ENCODE peak calls at places on chromosomes 3 and 15, in four cellular contexts. V is testis, P is body of pancreas, A is breast epithelium. X is an unnamed sample.

GRCh38 chr3:135752851-135753250 is 212.7 kb upstream of the PPP2R3A start:
- DNase-seq in V (no peak), P (no peak), A (no peak), X (no peak)

GRCh38 chr3:177361042-177361938 is 164.0 kb upstream of the TBL1XR1 start:
- DNase-seq in V (no peak), P (no peak), A (no peak), X (no peak)

GRCh38 chr3:86951343-86951742 is 39.6 kb downstream of the VGLL3 start:
- DNase-seq in V (no peak), P (no peak), A (no peak), X (no peak)

GRCh38 chr15:56001476-56002078 is 8.2 kb upstream of the NEDD4 start:
- DNase-seq in V (no peak), P (no peak), A (no peak), X (no peak)

GRCh38 chr15:26157081-26157480 is 294.0 kb upstream of the ATP10A start:
- DNase-seq in V (no peak), P (no peak), A (no peak), X (no peak)

GRCh38 chr15:99106417-99107220 is 1.7 kb downstream of the SYNM start:
- DNase-seq in V (no peak), P (peak), A (peak), X (no peak)

GRCh38 chr15:66412213-66412612 is 25.5 kb downstream of the MAP2K1 start:
- DNase-seq in V (no peak), P (no peak), A (no peak), X (no peak)

GRCh38 chr15:29812384-29812694 is 9.9 kb downstream of the TJP1 start:
- DNase-seq in V (no peak), P (no peak), A (no peak), X (no peak)

GRCh38 chr3:176262071-176262470 is 935.2 kb downstream of the TBL1XR1 start:
- DNase-seq in V (peak), P (no peak), A (no peak), X (no peak)

GRCh38 chr3:132448211-132448961 is 31.1 kb downstream of the DNAJC13 start:
- DNase-seq in V (peak), P (peak), A (no peak), X (no peak)

GRCh38 chr3:100209948-100210776 is 50.6 kb upstream of the TBC1D23 start:
- DNase-seq in V (no peak), P (no peak), A (no peak), X (no peak)

GRCh38 chr3:126347543-126348161 is 9.6 kb downstream of the KLF15 start:
- DNase-seq in V (peak), P (no peak), A (no peak), X (no peak)

GRCh38 chr3:52890735-52891134 is 6.6 kb downstream of the STIMATE start:
- DNase-seq in V (no peak), P (no peak), A (no peak), X (no peak)

GRCh38 chr3:27746838-27747237 is 24.7 kb upstream of the EOMES start:
- DNase-seq in V (no peak), P (no peak), A (no peak), X (no peak)

GRCh38 chr3:64902991-64903390 is 215.2 kb upstream of the ADAMTS9 start:
- DNase-seq in V (no peak), P (peak), A (no peak), X (no peak)

GRCh38 chr3:168881804-168882203 is 781.7 kb downstream of the MECOM start:
- DNase-seq in V (no peak), P (no peak), A (no peak), X (no peak)

GRCh38 chr3:189839576-189839975 is 208.4 kb downstream of the TP63 start:
- DNase-seq in V (no peak), P (no peak), A (no peak), X (peak)

GRCh38 chr3:118792191-118792590 is 242.5 kb downstream of the IGSF11 start:
- DNase-seq in V (no peak), P (no peak), A (no peak), X (no peak)

GRCh38 chr3:73600293-73600938 is 24.3 kb downstream of the PDZRN3 start:
- DNase-seq in V (peak), P (no peak), A (no peak), X (no peak)

DNA sequence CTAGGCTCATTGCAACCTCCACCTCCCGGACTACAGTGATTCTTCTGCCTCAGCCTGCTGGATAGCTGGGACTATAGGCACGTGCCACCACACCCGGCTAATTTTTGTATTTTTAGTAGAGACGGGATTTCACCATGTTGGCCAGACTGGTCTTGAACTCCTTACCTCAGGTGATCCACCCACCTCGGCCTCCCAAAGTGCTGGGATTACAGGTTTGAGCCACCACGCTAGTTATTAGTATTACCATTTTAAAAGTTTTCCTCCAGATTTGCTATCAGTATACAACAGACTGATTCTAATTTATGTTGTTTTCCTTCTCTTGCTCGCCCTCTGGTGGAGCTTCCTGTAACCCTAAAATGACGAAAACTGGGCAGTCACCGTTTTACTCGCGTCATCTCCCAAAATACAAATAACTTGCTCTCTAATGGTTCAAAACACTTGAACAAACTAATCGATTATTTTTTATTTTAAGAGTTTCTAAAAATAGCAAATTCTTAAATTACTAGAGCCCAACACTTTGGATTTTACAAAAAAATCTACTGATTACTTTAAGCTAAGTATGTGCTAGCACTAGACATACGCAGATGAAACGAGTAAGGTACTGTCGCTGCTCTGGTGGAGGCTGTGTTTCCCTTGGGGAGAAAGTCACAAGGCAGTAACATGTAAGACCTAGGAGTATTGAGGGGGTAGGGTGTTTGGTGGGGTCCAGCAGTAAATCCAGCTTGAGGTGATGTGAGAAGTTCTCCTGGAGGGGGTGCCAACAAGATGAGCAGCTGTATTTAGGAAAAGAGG is 203.3 kb downstream of the MBNL1 start:
- DNase-seq in V (peak), P (peak), A (no peak), X (peak)
- TF ChIP-seq POLR2A in V (no peak), P (no peak), A (no peak), X (no peak)

DNA sequence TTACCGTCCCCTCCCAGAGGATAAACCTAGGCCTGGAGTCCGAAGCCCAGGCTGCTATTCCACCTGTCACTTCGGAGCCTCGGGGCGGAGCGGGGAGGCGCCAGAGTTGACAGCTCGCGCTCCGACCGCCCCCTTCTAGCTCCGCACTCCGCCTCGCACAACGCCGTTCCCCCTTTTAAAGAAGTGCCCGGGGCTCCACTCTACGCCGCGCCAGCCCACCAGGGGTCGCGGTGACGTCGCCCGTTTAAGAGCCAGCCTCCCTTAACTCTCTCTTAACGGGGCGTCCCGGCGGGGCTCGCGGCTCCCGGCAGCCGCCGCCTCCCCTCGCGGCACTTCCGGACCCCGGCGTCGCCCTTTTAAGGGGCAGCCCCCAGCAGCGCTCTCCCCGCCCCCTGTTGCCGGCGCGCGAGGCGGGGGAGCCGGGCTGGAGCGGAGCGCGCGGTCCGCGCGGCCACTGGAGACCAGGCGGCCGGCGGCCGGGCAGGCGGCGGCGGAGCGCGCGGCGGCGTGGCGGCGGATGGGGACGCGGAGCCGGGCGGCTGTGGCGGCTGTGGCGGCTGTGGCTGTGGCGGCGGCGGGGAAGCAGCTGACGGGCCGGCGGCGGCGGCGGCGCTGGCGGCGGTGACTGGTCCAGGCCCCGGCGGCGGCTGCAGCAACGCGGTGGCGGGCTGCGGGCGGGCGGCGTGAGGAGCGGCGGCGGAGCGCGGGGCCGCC is at the start of gene INAFM2:
- DNase-seq in V (peak), P (peak), A (peak), X (peak)
- TF ChIP-seq POLR2A in V (no peak), P (peak), A (no peak), X (peak)

GRCh38 chr15:34107315-34107714 is 5.4 kb downstream of the PGBD4 start:
- DNase-seq in V (no peak), P (no peak), A (no peak), X (no peak)

GRCh38 chr15:34099914-34100313 is 1.7 kb downstream of the EMC7 start:
- DNase-seq in V (no peak), P (no peak), A (no peak), X (no peak)

GRCh38 chr15:34106423-34106822 is 4.5 kb downstream of the PGBD4 start:
- DNase-seq in V (no peak), P (no peak), A (no peak), X (no peak)

GRCh38 chr15:34102175-34102925 is 467 bp downstream of the PGBD4 start:
- DNase-seq in V (no peak), P (no peak), A (no peak), X (no peak)

GRCh38 chr15:34101366-34102174 is at the start of the genes EMC7 and PGBD4:
- DNase-seq in V (peak), P (peak), A (peak), X (peak)
- TF ChIP-seq POLR2A in V (no peak), P (peak), A (peak), X (peak)

DNA sequence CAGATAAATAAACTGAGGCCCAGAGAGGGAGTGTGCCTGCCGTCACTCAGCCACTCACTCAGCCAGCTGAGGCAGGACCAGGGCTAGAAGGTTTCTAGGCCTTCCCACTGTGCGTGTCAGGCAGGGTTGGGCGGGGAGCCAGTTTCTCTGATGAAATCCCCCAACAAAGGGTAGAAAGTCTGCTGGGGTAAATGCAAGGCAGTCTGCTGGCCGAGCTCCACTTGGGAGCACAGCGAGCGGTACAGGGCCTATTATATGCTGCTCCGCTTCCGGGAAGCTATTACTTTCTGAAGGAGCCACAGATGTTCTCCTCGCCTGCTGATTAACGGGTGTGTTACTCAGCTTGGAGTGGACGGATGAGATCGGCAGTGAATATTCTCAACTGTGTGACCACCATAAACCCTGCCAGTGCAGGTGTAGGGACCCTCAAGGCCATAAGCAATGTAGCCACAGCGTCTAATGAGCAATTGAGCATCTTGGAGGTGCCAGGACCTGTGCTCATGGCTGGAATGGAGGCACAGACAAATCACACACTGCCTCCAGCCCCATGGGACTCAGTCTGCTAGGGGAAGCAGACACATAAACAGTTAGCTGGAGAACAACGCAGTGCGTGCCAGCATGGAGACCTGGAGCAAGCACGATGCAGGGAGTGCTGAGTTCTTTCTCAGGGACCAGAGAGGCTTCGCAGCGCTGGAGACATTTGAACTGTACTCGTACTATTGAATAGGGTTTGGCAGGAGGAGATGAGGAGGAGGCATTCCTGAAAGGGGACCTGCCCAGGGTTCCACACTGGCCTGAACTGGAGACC is 42.1 kb downstream of the CORO2B start:
- DNase-seq in V (peak), P (peak), A (no peak), X (no peak)
- TF ChIP-seq POLR2A in V (no peak), P (no peak), A (no peak), X (no peak)

GRCh38 chr15:36877796-36878744 is 222.3 kb downstream of the MEIS2 start:
- DNase-seq in V (no peak), P (no peak), A (no peak), X (no peak)
- TF ChIP-seq POLR2A in V (no peak), P (no peak), A (no peak), X (no peak)

GRCh38 chr3:153164009-153164550 is 2.1 kb downstream of the RAP2B start:
- DNase-seq in V (no peak), P (no peak), A (no peak), X (no peak)
- TF ChIP-seq POLR2A in V (no peak), P (no peak), A (no peak), X (no peak)

GRCh38 chr15:78932216-78932808 is 12.5 kb downstream of the CTSH start:
- DNase-seq in V (no peak), P (no peak), A (no peak), X (no peak)

GRCh38 chr15:78929536-78930264 is 15.1 kb downstream of the CTSH start:
- DNase-seq in V (no peak), P (no peak), A (peak), X (no peak)

GRCh38 chr15:78931439-78931981 is 13.3 kb downstream of the CTSH start:
- DNase-seq in V (no peak), P (no peak), A (no peak), X (no peak)

GRCh38 chr15:78928616-78929093 is 16.2 kb downstream of the CTSH start:
- DNase-seq in V (no peak), P (no peak), A (no peak), X (no peak)

GRCh38 chr15:78930577-78931388 is 14.1 kb downstream of the CTSH start:
- DNase-seq in V (no peak), P (no peak), A (peak), X (peak)
- TF ChIP-seq POLR2A in V (no peak), P (no peak), A (no peak), X (no peak)

DNA sequence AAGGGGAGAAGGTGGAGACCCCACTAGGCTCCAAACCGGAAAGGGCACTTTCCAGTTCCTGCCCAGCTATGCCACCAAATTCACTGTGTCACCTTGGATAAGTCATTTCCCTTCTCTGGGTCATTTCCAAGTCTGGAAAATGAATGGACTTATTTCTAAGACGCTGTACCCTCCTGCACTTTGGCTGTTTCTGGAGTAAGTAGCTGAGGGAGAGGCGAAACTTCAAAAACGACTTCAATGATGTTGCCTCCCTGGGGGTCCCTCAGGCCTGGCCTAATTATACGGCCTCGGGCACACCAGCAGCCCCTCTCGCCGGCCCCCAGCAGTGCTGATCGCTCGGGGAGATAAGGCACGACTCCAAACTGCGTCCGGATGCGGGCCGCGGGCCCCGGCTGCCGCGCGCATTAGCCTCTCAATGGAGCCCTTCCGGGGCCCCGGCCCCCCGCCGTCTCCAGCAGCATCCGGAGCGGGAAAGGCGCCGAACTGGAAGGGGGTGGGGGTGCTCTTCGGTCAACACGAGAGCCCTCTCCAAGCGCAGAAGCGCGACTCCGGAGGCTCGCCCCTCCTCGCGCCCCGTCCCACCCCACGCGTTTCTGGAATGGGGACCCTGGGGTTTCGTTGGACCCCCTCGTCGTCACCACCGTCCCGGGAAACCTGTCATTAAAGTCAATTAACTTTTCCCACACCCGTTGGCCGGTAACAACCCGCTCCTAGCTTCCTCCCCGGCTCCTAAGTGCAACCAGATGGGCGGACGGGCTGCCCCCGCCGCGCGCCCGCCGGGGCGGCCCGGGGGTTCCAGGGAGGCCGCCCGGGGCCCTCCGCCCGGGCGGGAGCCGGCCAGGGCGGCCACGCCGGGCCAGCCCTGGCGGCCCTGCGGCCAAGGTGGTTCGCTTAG is 4.8 kb downstream of the HES1 start:
- DNase-seq in V (peak), P (peak), A (peak), X (peak)
- TF ChIP-seq POLR2A in V (no peak), P (peak), A (no peak), X (peak)